ENCODE peak calls at places on chromosomes 7 and 10, in seven cellular contexts. M is left cardiac atrium, X is right cardiac atrium, Z is RKO, B is heart left ventricle, E is HuH-7.5, T is RPMI7951. R is an unnamed sample.

GRCh38 chr10:77351386-77351785 is 286.2 kb downstream of the KCNMA1 start:
- DNase-seq in M (no peak), X (no peak), Z (no peak), B (no peak), E (no peak), T (peak; percentile 55), R (no peak)

GRCh38 chr10:43395571-43396060 is 13.4 kb downstream of the HNRNPF start:
- DNase-seq in M (no peak), X (no peak), Z (peak; percentile 62), B (no peak), E (no peak), T (peak; percentile 43), R (peak; percentile 30)

GRCh38 chr10:119724630-119725549 is 960 bp upstream of the INPP5F start:
- DNase-seq in M (no peak), X (no peak), Z (no peak), B (no peak), E (no peak), T (peak; percentile 20), R (no peak)

GRCh38 chr7:693280-693679 is 33.2 kb upstream of the DNAAF5 start:
- DNase-seq in M (no peak), X (no peak), Z (no peak), B (no peak), E (no peak), T (no peak), R (no peak)

GRCh38 chr7:78539825-78540224 is 741.3 kb downstream of the PHTF2 start:
- DNase-seq in M (no peak), X (no peak), Z (no peak), B (no peak), E (no peak), T (no peak), R (no peak)

GRCh38 chr7:112420236-112420945 is 29.9 kb upstream of the IFRD1 start:
- DNase-seq in M (no peak), X (no peak), Z (no peak), B (no peak), E (no peak), T (peak; percentile 17), R (no peak)

GRCh38 chr7:130492519-130493274 is 812 bp downstream of the MEST start:
- DNase-seq in M (no peak), X (peak; percentile 50), Z (no peak), B (no peak), E (no peak), T (no peak), R (no peak)

GRCh38 chr7:142381727-142382409 is 124.0 kb upstream of the PRSS58 start:
- DNase-seq in M (no peak), X (no peak), Z (peak; percentile 13), B (no peak), E (no peak), T (no peak), R (no peak)

GRCh38 chr10:132110713-132111112 is 45.0 kb downstream of the JAKMIP3 start:
- DNase-seq in M (peak; percentile 8), X (no peak), Z (no peak), B (peak; percentile 14), E (no peak), T (no peak), R (no peak)

GRCh38 chr7:36192050-36192824 is 39.2 kb downstream of the EEPD1 start:
- DNase-seq in M (no peak), X (no peak), Z (no peak), B (no peak), E (no peak), T (peak; percentile 83), R (no peak)

GRCh38 chr10:109899578-109900355 is 23.5 kb downstream of the XPNPEP1 start:
- DNase-seq in M (no peak), X (no peak), Z (no peak), B (no peak), E (no peak), T (peak; percentile 36), R (no peak)

GRCh38 chr7:43791665-43792064 is 33.2 kb downstream of the BLVRA start:
- DNase-seq in M (no peak), X (no peak), Z (no peak), B (no peak), E (no peak), T (no peak), R (no peak)

GRCh38 chr10:103854265-103854686 is 1.1 kb downstream of the SH3PXD2A start:
- DNase-seq in M (no peak), X (no peak), Z (no peak), B (no peak), E (no peak), T (peak; percentile 62), R (no peak)

GRCh38 chr10:74047871-74048270 is 50.0 kb downstream of the VCL start:
- DNase-seq in M (no peak), X (no peak), Z (no peak), B (no peak), E (no peak), T (peak; percentile 64), R (no peak)

GRCh38 chr7:73742338-73742752 is 3.7 kb upstream of the ABHD11 start:
- DNase-seq in M (no peak), X (no peak), Z (no peak), B (peak; percentile 31), E (no peak), T (no peak), R (no peak)

GRCh38 chr10:50919010-50919409 is 33.6 kb upstream of the A1CF start:
- DNase-seq in M (no peak), X (no peak), Z (no peak), B (no peak), E (no peak), T (no peak), R (no peak)

GRCh38 chr7:77735457-77735856 is 39.2 kb downstream of the RSBN1L start:
- DNase-seq in M (no peak), X (no peak), Z (no peak), B (no peak), E (no peak), T (no peak), R (no peak)

GRCh38 chr10:78787095-78787494 is 281.7 kb upstream of the ZMIZ1 start:
- DNase-seq in M (no peak), X (no peak), Z (no peak), B (no peak), E (no peak), T (no peak), R (no peak)

GRCh38 chr7:151806204-151806603 is 70.7 kb downstream of the PRKAG2 start:
- DNase-seq in M (no peak), X (no peak), Z (no peak), B (peak; percentile 1), E (no peak), T (peak; percentile 65), R (no peak)

GRCh38 chr10:6300106-6300783 is 97.5 kb downstream of the PFKFB3 start:
- DNase-seq in M (no peak), X (no peak), Z (no peak), B (no peak), E (no peak), T (peak; percentile 93), R (peak; percentile 17)

GRCh38 chr10:96743988-96744585 is 23.8 kb upstream of the PIK3AP1 start:
- DNase-seq in M (no peak), X (no peak), Z (no peak), B (no peak), E (no peak), T (peak; percentile 11), R (no peak)

GRCh38 chr10:47318706-47319105 is 3.5 kb upstream of the GDF2 start:
- DNase-seq in M (no peak), X (no peak), Z (peak; percentile 14), B (no peak), E (no peak), T (peak; percentile 18), R (no peak)

GRCh38 chr7:79868010-79868409 is 266.6 kb upstream of the GNAI1 start:
- DNase-seq in M (no peak), X (no peak), Z (no peak), B (no peak), E (no peak), T (no peak), R (no peak)

GRCh38 chr10:75497997-75498797 is 66.8 kb downstream of the LRMDA start:
- DNase-seq in M (peak; percentile 45), X (no peak), Z (no peak), B (no peak), E (no peak), T (peak; percentile 44), R (no peak)

GRCh38 chr10:61464461-61465215 is 11.5 kb upstream of the TMEM26 start:
- DNase-seq in M (no peak), X (no peak), Z (peak; percentile 23), B (no peak), E (no peak), T (no peak), R (no peak)